ENCODE peak calls at places on chromosomes 3 and 15, in nine cellular contexts. One of them, this sample, is unnamed.

GRCh38 chr15:78536134-78536533 is 4.1 kb upstream of the PSMA4 start:
- DNase-seq in activated CD4-positive, alpha-beta T cell treated with anti-CD3 and anti-CD28 coated beads, Interleukin-2, amount 10 ng/mL, durations not matched to agents 24 days and 14 days: no peak
- DNase-seq in NCI-H446 treated with DMSO at 0.1 percent for 48 hours: no peak
- DNase-seq in sciatic nerve: no peak
- DNase-seq in Jurkat, Clone E6-1: no peak
- DNase-seq in NCI-H2081: no peak
- DNase-seq in neural crest cell: no peak
- DNase-seq in testis: no peak
- DNase-seq in germinal center: no peak
- DNase-seq in this sample: no peak

GRCh38 chr3:81829946-81830345 is 68.5 kb upstream of the GBE1 start:
- DNase-seq in Jurkat, Clone E6-1: no peak
- DNase-seq in NCI-H2081: no peak
- DNase-seq in NCI-H446 treated with DMSO at 0.1 percent for 48 hours: no peak
- DNase-seq in activated CD4-positive, alpha-beta T cell treated with anti-CD3 and anti-CD28 coated beads, Interleukin-2, amount 10 ng/mL, durations not matched to agents 24 days and 14 days: no peak
- DNase-seq in sciatic nerve: no peak
- DNase-seq in neural crest cell: no peak
- DNase-seq in germinal center: no peak
- DNase-seq in testis: no peak
- DNase-seq in this sample: no peak

GRCh38 chr3:138846350-138846756 is 11.6 kb upstream of the PIK3CB start:
- DNase-seq in NCI-H2081: no peak
- DNase-seq in Jurkat, Clone E6-1: no peak
- DNase-seq in neural crest cell: no peak
- DNase-seq in activated CD4-positive, alpha-beta T cell treated with anti-CD3 and anti-CD28 coated beads, Interleukin-2, amount 10 ng/mL, durations not matched to agents 24 days and 14 days: no peak
- DNase-seq in testis: no peak
- DNase-seq in NCI-H446 treated with DMSO at 0.1 percent for 48 hours: no peak
- DNase-seq in germinal center: no peak
- DNase-seq in sciatic nerve: no peak
- DNase-seq in this sample: no peak

GRCh38 chr3:50644556-50644955 is 27.6 kb downstream of the MAPKAPK3 start:
- DNase-seq in testis: no peak
- DNase-seq in NCI-H446 treated with DMSO at 0.1 percent for 48 hours: no peak
- DNase-seq in Jurkat, Clone E6-1: no peak
- DNase-seq in NCI-H2081: no peak
- DNase-seq in germinal center: no peak
- DNase-seq in sciatic nerve: no peak
- DNase-seq in activated CD4-positive, alpha-beta T cell treated with anti-CD3 and anti-CD28 coated beads, Interleukin-2, amount 10 ng/mL, durations not matched to agents 24 days and 14 days: no peak
- DNase-seq in neural crest cell: no peak
- DNase-seq in this sample: no peak

GRCh38 chr3:71423151-71423906 is 160.2 kb downstream of the FOXP1 start:
- DNase-seq in NCI-H446 treated with DMSO at 0.1 percent for 48 hours: no peak
- DNase-seq in neural crest cell: no peak
- DNase-seq in NCI-H2081: peak
- DNase-seq in testis: no peak
- DNase-seq in germinal center: no peak
- DNase-seq in Jurkat, Clone E6-1: no peak
- DNase-seq in sciatic nerve: no peak
- DNase-seq in activated CD4-positive, alpha-beta T cell treated with anti-CD3 and anti-CD28 coated beads, Interleukin-2, amount 10 ng/mL, durations not matched to agents 24 days and 14 days: no peak
- DNase-seq in this sample: peak

GRCh38 chr3:72891053-72891855 is 3.4 kb downstream of the GXYLT2 start:
- DNase-seq in activated CD4-positive, alpha-beta T cell treated with anti-CD3 and anti-CD28 coated beads, Interleukin-2, amount 10 ng/mL, durations not matched to agents 24 days and 14 days: no peak
- DNase-seq in Jurkat, Clone E6-1: peak
- DNase-seq in NCI-H2081: peak
- DNase-seq in neural crest cell: no peak
- DNase-seq in germinal center: no peak
- DNase-seq in testis: peak
- DNase-seq in NCI-H446 treated with DMSO at 0.1 percent for 48 hours: no peak
- DNase-seq in sciatic nerve: peak
- DNase-seq in this sample: peak

GRCh38 chr15:96121521-96121920 is 209.0 kb upstream of the NR2F2 start:
- DNase-seq in NCI-H446 treated with DMSO at 0.1 percent for 48 hours: no peak
- DNase-seq in germinal center: no peak
- DNase-seq in neural crest cell: no peak
- DNase-seq in testis: no peak
- DNase-seq in Jurkat, Clone E6-1: no peak
- DNase-seq in NCI-H2081: no peak
- DNase-seq in sciatic nerve: no peak
- DNase-seq in activated CD4-positive, alpha-beta T cell treated with anti-CD3 and anti-CD28 coated beads, Interleukin-2, amount 10 ng/mL, durations not matched to agents 24 days and 14 days: no peak
- DNase-seq in this sample: no peak

GRCh38 chr3:4524423-4524769 is 31.2 kb downstream of the ITPR1 start:
- DNase-seq in NCI-H2081: peak
- DNase-seq in activated CD4-positive, alpha-beta T cell treated with anti-CD3 and anti-CD28 coated beads, Interleukin-2, amount 10 ng/mL, durations not matched to agents 24 days and 14 days: no peak
- DNase-seq in neural crest cell: no peak
- DNase-seq in sciatic nerve: no peak
- DNase-seq in germinal center: no peak
- DNase-seq in testis: no peak
- DNase-seq in Jurkat, Clone E6-1: no peak
- DNase-seq in NCI-H446 treated with DMSO at 0.1 percent for 48 hours: peak
- DNase-seq in this sample: no peak

GRCh38 chr15:67198157-67198754 is 56.2 kb downstream of the AAGAB start:
- DNase-seq in testis: no peak
- DNase-seq in germinal center: no peak
- DNase-seq in NCI-H2081: no peak
- DNase-seq in NCI-H446 treated with DMSO at 0.1 percent for 48 hours: no peak
- DNase-seq in Jurkat, Clone E6-1: peak
- DNase-seq in activated CD4-positive, alpha-beta T cell treated with anti-CD3 and anti-CD28 coated beads, Interleukin-2, amount 10 ng/mL, durations not matched to agents 24 days and 14 days: peak
- DNase-seq in neural crest cell: no peak
- DNase-seq in sciatic nerve: no peak
- DNase-seq in this sample: no peak

GRCh38 chr3:13073042-13073906 is at the start of gene IQSEC1:
- DNase-seq in testis: peak
- DNase-seq in neural crest cell: peak
- DNase-seq in germinal center: peak
- DNase-seq in Jurkat, Clone E6-1: no peak
- DNase-seq in activated CD4-positive, alpha-beta T cell treated with anti-CD3 and anti-CD28 coated beads, Interleukin-2, amount 10 ng/mL, durations not matched to agents 24 days and 14 days: peak
- DNase-seq in sciatic nerve: peak
- DNase-seq in NCI-H446 treated with DMSO at 0.1 percent for 48 hours: no peak
- DNase-seq in NCI-H2081: no peak
- DNase-seq in this sample: peak